ENCODE peak calls at places on chromosomes 16 and 17, in ten cellular contexts. N is astrocyte of the spinal cord; B is AG09309; Q is foreskin fibroblast; A is ovary; H is mesendoderm; C is CD8-positive, alpha-beta T cell; R is testis; X is aorta; Z is fibroblast of villous mesenchyme. W is an unnamed sample.

GRCh38 chr17:67160791-67161190 is 84.2 kb downstream of the HELZ start:
- DNase-seq in H (no peak), R (no peak), Z (no peak), C (no peak), Q (no peak), N (no peak), B (no peak), X (no peak), A (no peak), W (no peak)

GRCh38 chr17:13415877-13416416 is 185.8 kb downstream of the HS3ST3A1 start:
- DNase-seq in N (peak), H (no peak), A (no peak), Z (peak), C (no peak), Q (peak), X (no peak), R (peak), B (no peak), W (no peak)

GRCh38 chr16:79582789-79583188 is 17.7 kb downstream of the MAF start:
- DNase-seq in B (no peak), Z (no peak), Q (no peak), X (no peak), A (no peak), H (no peak), C (no peak), N (no peak), R (no peak), W (no peak)

GRCh38 chr16:87541882-87542234 is 49.0 kb upstream of the ZCCHC14 start:
- DNase-seq in Z (peak), B (no peak), R (no peak), Q (no peak), X (peak), C (no peak), N (no peak), H (no peak), A (no peak), W (no peak)

GRCh38 chr16:1900452-1900774 is 17.8 kb downstream of the HS3ST6 start:
- DNase-seq in Z (no peak), R (no peak), C (no peak), H (no peak), N (no peak), X (no peak), A (no peak), Q (no peak), B (no peak), W (no peak)

GRCh38 chr17:82647593-82648164 is 565 bp downstream of the WDR45B start:
- DNase-seq in N (no peak), Q (no peak), Z (peak), C (peak), A (peak), X (peak), H (peak), B (no peak), R (peak), W (no peak)

GRCh38 chr17:55332296-55333041 is 67.7 kb downstream of the HLF start:
- DNase-seq in X (no peak), N (no peak), B (no peak), Q (no peak), H (no peak), C (no peak), Z (no peak), A (no peak), R (no peak), W (no peak)

GRCh38 chr16:4358831-4359561 is 7.9 kb upstream of the PAM16 start:
- DNase-seq in B (no peak), Q (no peak), R (peak), X (peak), A (peak), N (no peak), H (peak), Z (peak), C (peak), W (no peak)

GRCh38 chr17:73564856-73565255 is 79.4 kb downstream of the SDK2 start:
- DNase-seq in Z (no peak), Q (no peak), C (no peak), X (no peak), B (no peak), N (no peak), H (no peak), A (no peak), R (no peak), W (no peak)

GRCh38 chr16:13153696-13154095 is 252.3 kb downstream of the SHISA9 start:
- DNase-seq in N (no peak), Z (no peak), A (no peak), B (no peak), R (no peak), C (no peak), H (peak), Q (no peak), X (no peak), W (no peak)

GRCh38 chr16:87435399-87436224 is 43.5 kb downstream of the MAP1LC3B start:
- DNase-seq in A (no peak), X (peak), H (no peak), B (no peak), Z (peak), Q (peak), R (no peak), C (no peak), N (peak), W (no peak)

GRCh38 chr16:51154271-51155171 is 3.5 kb upstream of the SALL1 start:
- DNase-seq in N (peak), A (no peak), Z (no peak), Q (no peak), C (no peak), H (peak), X (no peak), R (no peak), B (no peak), W (no peak)

GRCh38 chr16:19884611-19885455 is at the start of gene GPRC5B:
- DNase-seq in X (peak), H (peak), Z (peak), Q (no peak), A (peak), R (peak), B (no peak), N (no peak), C (peak), W (no peak)

GRCh38 chr16:57906385-57907316 is 64.3 kb downstream of the CNGB1 start:
- DNase-seq in B (no peak), C (peak), X (no peak), Q (no peak), R (peak), N (no peak), A (no peak), Z (no peak), H (no peak), W (no peak)

GRCh38 chr16:57903656-57904055 is 67.3 kb downstream of the CNGB1 start:
- DNase-seq in Z (no peak), B (no peak), C (no peak), X (no peak), N (no peak), Q (no peak), A (no peak), H (no peak), R (no peak), W (no peak)

GRCh38 chr16:57900796-57901479 is 70.0 kb downstream of the CNGB1 start:
- DNase-seq in Q (no peak), Z (no peak), R (no peak), B (no peak), A (no peak), X (no peak), H (no peak), C (no peak), N (no peak), W (no peak)

GRCh38 chr16:57901480-57902069 is 69.4 kb downstream of the CNGB1 start:
- DNase-seq in N (no peak), Q (no peak), H (no peak), B (no peak), X (no peak), A (no peak), C (no peak), Z (no peak), R (no peak), W (no peak)

GRCh38 chr16:57904101-57904500 is 66.8 kb downstream of the CNGB1 start:
- DNase-seq in H (no peak), A (no peak), B (no peak), X (no peak), R (no peak), Q (no peak), N (no peak), Z (no peak), C (no peak), W (no peak)
- H3K4me3 ChIP-seq in H (no peak), A (no peak), B (no peak), X (no peak), R (no peak), Q (no peak), N (no peak), Z (no peak), C (no peak), W (no peak)

GRCh38 chr16:23952128-23953041 is 116.6 kb downstream of the PRKCB start:
- DNase-seq in H (peak), A (no peak), R (peak), Q (no peak), B (no peak), C (peak), X (no peak), N (peak), Z (no peak), W (no peak)
- H3K4me3 ChIP-seq in H (no peak), A (no peak), R (no peak), Q (no peak), B (no peak), C (no peak), X (no peak), N (no peak), Z (no peak), W (peak)

DNA sequence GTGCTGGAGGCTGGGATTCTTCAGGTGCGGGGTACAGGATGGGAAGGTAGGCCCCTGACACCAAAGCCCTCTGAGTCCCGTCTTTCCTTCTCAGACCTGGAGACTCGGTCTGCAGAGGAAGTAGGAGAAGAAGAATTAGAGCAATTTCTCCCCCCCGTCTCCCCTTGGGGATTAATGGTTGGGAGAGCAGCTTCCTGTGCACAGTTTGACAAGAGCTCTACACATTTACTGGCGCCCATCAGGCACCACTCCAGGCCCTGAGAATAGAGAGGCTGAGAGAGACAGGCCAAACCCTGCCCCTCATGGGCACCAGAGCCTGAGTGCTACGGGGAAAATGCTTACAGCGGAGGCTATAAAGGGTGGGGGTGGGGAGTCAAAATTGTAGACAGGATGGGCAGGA is 3.5 kb upstream of the C16orf74 start:
- DNase-seq in B (no peak), X (no peak), C (no peak), H (no peak), R (no peak), Q (no peak), A (no peak), Z (no peak), N (no peak), W (no peak)
- H3K4me3 ChIP-seq in B (no peak), X (no peak), C (no peak), H (no peak), R (no peak), Q (no peak), A (no peak), Z (no peak), N (no peak), W (no peak)

GRCh38 chr17:42274812-42275526 is 1.2 kb downstream of the STAT5B start:
- DNase-seq in Q (no peak), H (no peak), C (no peak), B (no peak), N (no peak), X (no peak), Z (no peak), A (no peak), R (no peak), W (no peak)

GRCh38 chr17:42272576-42272975 is 3.6 kb downstream of the STAT5B start:
- DNase-seq in R (no peak), N (no peak), Q (no peak), Z (no peak), C (no peak), B (no peak), X (no peak), A (no peak), H (no peak), W (no peak)

GRCh38 chr17:42274273-42274542 is 2.0 kb downstream of the STAT5B start:
- DNase-seq in H (no peak), A (no peak), C (no peak), N (no peak), R (no peak), Q (no peak), B (no peak), X (no peak), Z (no peak), W (no peak)

GRCh38 chr17:42272162-42272561 is 4.0 kb downstream of the STAT5B start:
- DNase-seq in H (no peak), Z (no peak), C (no peak), A (no peak), X (no peak), B (no peak), N (no peak), R (no peak), Q (no peak), W (no peak)

GRCh38 chr17:42273474-42274272 is 2.5 kb downstream of the STAT5B start:
- DNase-seq in Z (no peak), Q (no peak), A (no peak), R (no peak), X (no peak), B (no peak), N (no peak), C (no peak), H (no peak), W (no peak)
- H3K4me3 ChIP-seq in Z (no peak), Q (no peak), A (no peak), R (no peak), X (no peak), B (no peak), N (no peak), C (peak), H (no peak), W (no peak)

DNA sequence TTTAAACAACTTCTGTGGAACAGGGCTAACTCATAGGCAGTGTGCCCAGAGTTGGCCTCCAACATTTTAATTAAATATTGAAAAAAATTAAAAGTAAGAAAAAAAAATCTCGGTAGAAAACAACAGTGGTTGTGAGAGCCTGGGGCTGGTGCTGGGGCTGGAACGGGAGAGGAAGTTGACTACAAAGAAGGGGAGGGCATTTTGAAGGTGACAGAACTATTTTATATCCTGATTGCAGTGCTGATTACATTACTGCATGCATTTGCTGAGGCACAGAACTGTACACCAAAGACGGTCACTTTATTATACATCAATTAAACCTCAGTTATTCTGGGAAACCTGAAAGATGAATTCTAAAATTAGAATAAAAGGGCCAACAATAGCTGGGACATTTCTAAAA is 142.5 kb downstream of the PARN start:
- DNase-seq in Z (no peak), C (no peak), A (no peak), Q (no peak), X (no peak), N (no peak), H (peak), R (no peak), B (no peak), W (peak)
- H3K4me3 ChIP-seq in Z (no peak), C (no peak), A (no peak), Q (no peak), X (no peak), N (no peak), H (no peak), R (no peak), B (no peak), W (no peak)

GRCh38 chr17:7393613-7394451 is 493 bp downstream of the PLSCR3 start:
- DNase-seq in C (peak), Z (no peak), Q (no peak), N (no peak), H (peak), R (no peak), A (no peak), B (no peak), X (peak), W (no peak)

GRCh38 chr17:7389924-7390910 is 4.1 kb downstream of the PLSCR3 start:
- DNase-seq in Q (no peak), N (no peak), C (no peak), B (no peak), A (no peak), R (no peak), X (no peak), Z (no peak), H (no peak), W (no peak)

GRCh38 chr17:7394452-7395191 is at the start of gene PLSCR3:
- DNase-seq in Z (peak), C (peak), H (peak), A (peak), Q (peak), X (peak), B (peak), R (peak), N (peak), W (peak)

GRCh38 chr17:7391307-7391706 is 3.0 kb downstream of the PLSCR3 start:
- DNase-seq in H (no peak), A (no peak), C (no peak), R (no peak), X (no peak), Z (no peak), Q (no peak), N (no peak), B (no peak), W (no peak)

GRCh38 chr17:7392696-7393612 is 1.4 kb downstream of the PLSCR3 start:
- DNase-seq in Z (no peak), B (no peak), C (no peak), X (peak), A (peak), N (no peak), Q (no peak), H (peak), R (no peak), W (no peak)
- H3K4me3 ChIP-seq in Z (peak), B (peak), C (peak), X (no peak), A (peak), N (peak), Q (peak), H (no peak), R (no peak), W (no peak)

GRCh38 chr17:7207120-7208001 is 12.3 kb downstream of the DLG4 start:
- DNase-seq in Q (no peak), R (peak), B (no peak), Z (peak), H (no peak), A (peak), C (no peak), X (no peak), N (no peak), W (no peak)
- H3K4me3 ChIP-seq in Q (no peak), R (no peak), B (no peak), Z (no peak), H (no peak), A (no peak), C (no peak), X (no peak), N (no peak), W (no peak)

DNA sequence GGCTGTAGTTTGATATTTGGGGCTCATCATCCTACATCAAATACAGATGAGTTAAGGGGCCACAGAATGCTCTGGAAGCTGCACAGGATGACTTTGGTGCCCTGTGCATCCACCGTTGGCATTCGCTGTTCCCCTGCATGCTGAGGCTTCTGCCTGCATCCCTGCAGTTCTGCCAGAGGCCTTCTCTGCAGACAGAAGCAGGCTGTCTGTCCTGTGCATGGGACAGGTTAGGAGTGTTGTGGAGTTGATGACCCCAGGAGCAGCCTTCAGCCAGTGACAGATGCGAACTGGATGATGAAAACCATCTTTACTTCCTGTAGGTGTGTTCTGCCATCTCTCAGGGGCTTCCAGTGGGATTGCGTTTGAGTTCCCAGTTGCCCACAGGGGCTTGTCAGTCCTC is 13.6 kb upstream of the TNS4 start:
- DNase-seq in N (no peak), Z (no peak), A (no peak), B (no peak), R (no peak), C (no peak), X (peak), Q (no peak), H (no peak), W (no peak)
- H3K4me3 ChIP-seq in N (no peak), Z (no peak), A (no peak), B (no peak), R (no peak), C (no peak), X (no peak), Q (no peak), H (no peak), W (no peak)

DNA sequence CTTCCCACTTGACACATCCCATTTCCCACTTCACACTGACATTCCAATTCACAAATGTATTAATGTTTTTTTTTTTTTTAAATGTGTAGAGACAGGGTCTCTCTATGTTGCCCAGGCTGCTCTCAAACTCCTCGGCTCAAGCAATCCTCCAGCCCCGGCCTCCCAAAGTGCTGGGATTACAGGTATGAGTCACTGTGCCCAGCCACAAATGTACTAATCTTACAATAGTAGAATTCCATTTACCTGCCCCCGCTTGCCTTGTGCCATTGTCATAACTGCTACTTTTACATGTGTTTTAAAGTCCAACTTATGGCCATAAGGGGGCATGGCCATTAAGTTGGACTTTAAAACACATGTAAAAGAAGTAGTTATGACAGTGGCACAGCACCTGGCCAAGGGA is 4.6 kb downstream of the MMP28 start:
- DNase-seq in R (no peak), C (no peak), A (no peak), H (no peak), X (no peak), Q (no peak), N (no peak), B (no peak), Z (no peak), W (no peak)
- H3K4me3 ChIP-seq in R (no peak), C (no peak), A (no peak), H (no peak), X (no peak), Q (no peak), N (no peak), B (no peak), Z (no peak), W (no peak)

W was measured in Jurkat, Clone E6-1.